ENCODE peak calls at places on chromosome 1, in four cellular contexts. M is stomach, D is GM13977, P is spleen. S is an unnamed sample.

GRCh38 chr1:43034195-43034658 is 75.6 kb upstream of the SLC2A1 start:
- DNase-seq in M (no peak), D (no peak), P (no peak), S (no peak)

GRCh38 chr1:25676488-25676887 is 59.9 kb downstream of the MAN1C1 start:
- DNase-seq in M (peak; percentile 40), D (no peak), P (peak; percentile 58), S (peak; percentile 25)

GRCh38 chr1:2381741-2382620 is 9.4 kb downstream of the MORN1 start:
- DNase-seq in M (peak; percentile 83), D (peak; percentile 93), P (peak; percentile 95), S (peak; percentile 97)

GRCh38 chr1:23370744-23371710 is 1.4 kb upstream of the ZNF436 start:
- DNase-seq in M (no peak), D (no peak), P (no peak), S (no peak)

GRCh38 chr1:49036700-49037099 is 260.0 kb upstream of the BEND5 start:
- DNase-seq in M (no peak), D (no peak), P (no peak), S (no peak)

GRCh38 chr1:54416435-54416834 is 10.2 kb upstream of the SSBP3 start:
- DNase-seq in M (no peak), D (no peak), P (no peak), S (no peak)

GRCh38 chr1:183094376-183094775 is 71.2 kb downstream of the LAMC1 start:
- DNase-seq in M (no peak), D (no peak), P (no peak), S (no peak)

GRCh38 chr1:30856260-30856790 is 52.2 kb downstream of the SDC3 start:
- DNase-seq in M (peak; percentile 27), D (no peak), P (no peak), S (peak; percentile 68)

DNA sequence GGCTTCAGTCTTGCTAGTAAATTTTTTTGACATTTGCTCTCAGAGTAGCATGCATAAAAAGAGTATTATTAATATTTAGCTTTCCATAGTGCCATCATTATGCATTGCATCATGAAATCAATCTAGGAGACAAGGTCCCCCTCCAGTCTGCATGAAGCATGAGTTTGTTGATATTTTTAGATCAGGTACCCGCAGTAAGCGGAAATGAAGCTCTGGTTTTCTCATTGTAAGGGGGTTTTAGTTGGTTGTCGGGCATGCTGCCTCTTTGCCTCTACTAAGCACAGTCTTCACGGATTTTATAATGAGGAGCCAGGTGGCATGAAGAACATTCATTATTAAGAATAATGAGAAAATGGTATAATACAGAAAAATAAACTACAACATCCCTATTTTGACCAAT is 12.6 kb upstream of the PRDM2 start:
- DNase-seq in M (no peak), D (no peak), P (no peak), S (no peak)
- TF ChIP-seq CTCF in M (no peak), D (no peak), P (no peak), S (no peak)

GRCh38 chr1:226397955-226398636 is 9.8 kb downstream of the PARP1 start:
- DNase-seq in M (no peak), D (no peak), P (no peak), S (no peak)
- TF ChIP-seq CTCF in M (no peak), D (no peak), P (no peak), S (no peak)

GRCh38 chr1:117809764-117810163 is 119.7 kb downstream of the GDAP2 start:
- DNase-seq in M (no peak), D (no peak), P (no peak), S (no peak)
- TF ChIP-seq CTCF in M (no peak), D (no peak), P (no peak), S (peak; percentile 45)

GRCh38 chr1:245800901-245801605 is 646.3 kb downstream of the KIF26B start:
- DNase-seq in M (no peak), D (no peak), P (no peak), S (no peak)

GRCh38 chr1:245803666-245804037 is 648.9 kb downstream of the KIF26B start:
- DNase-seq in M (no peak), D (no peak), P (no peak), S (no peak)

GRCh38 chr1:245805503-245805902 is 650.7 kb downstream of the KIF26B start:
- DNase-seq in M (no peak), D (no peak), P (no peak), S (no peak)

GRCh38 chr1:245804696-245805095 is 649.9 kb downstream of the KIF26B start:
- DNase-seq in M (no peak), D (no peak), P (no peak), S (no peak)

GRCh38 chr1:245802941-245803665 is 648.3 kb downstream of the KIF26B start:
- DNase-seq in M (no peak), D (no peak), P (no peak), S (no peak)
- TF ChIP-seq CTCF in M (no peak), D (no peak), P (no peak), S (no peak)

GRCh38 chr1:92486251-92487077 is at the start of gene GFI1:
- DNase-seq in M (peak; percentile 41), D (peak; percentile 70), P (peak; percentile 91), S (no peak)

GRCh38 chr1:92487078-92487605 is 417 bp upstream of the GFI1 start:
- DNase-seq in M (no peak), D (no peak), P (no peak), S (no peak)

GRCh38 chr1:92484472-92485373 is 2.0 kb downstream of the GFI1 start:
- DNase-seq in M (peak; percentile 48), D (peak; percentile 69), P (peak; percentile 90), S (no peak)

GRCh38 chr1:92484171-92484471 is 2.6 kb downstream of the GFI1 start:
- DNase-seq in M (no peak), D (no peak), P (peak; percentile 78), S (no peak)

DNA sequence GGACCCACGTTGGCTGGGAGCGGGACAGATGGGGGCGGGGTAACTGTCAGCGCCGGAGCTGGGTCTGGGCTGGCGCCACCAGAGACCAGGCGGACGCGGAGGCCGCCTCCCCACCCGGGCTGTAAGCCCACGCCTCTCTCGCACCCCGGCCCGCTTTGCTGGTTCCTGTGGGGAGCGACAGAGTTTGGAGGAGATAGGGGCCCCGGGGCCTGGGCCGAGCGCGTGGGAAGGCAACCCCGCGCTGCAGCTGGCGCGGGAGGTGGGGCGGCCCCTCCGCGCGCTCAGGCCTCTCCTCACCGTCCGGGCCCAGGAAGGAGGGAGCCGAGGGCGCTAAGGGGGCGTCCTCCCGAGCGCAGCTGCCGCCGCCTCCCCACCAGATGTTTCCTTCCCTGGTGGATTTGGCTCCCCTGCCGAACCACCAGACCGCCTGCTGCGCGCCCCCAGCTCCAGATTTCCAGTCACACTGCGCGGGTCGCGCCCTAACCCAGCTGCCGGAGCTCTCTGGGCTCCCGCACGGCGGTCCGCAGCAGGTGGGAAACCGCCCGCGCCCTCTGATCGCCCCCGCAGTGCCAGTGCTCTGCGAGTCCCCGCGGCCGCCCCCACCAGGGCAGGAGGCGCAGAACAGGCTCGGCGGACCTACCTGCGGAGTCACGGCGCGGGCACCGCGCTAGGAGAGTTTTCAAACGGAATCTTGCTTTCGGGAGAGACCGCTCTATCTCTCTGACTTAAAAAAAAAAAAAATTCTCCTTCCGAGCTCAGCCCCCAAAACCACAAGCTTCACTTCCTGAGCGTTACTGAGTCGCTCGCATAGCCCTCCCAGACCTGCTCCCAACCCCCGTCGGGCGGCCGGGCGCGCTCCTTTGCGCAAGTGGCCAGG is 1.1 kb downstream of the GFI1 start:
- DNase-seq in M (peak; percentile 69), D (peak; percentile 79), P (peak; percentile 96), S (no peak)
- TF ChIP-seq CTCF in M (peak; percentile 18), D (peak; percentile 66), P (peak; percentile 61), S (peak; percentile 57)

DNA sequence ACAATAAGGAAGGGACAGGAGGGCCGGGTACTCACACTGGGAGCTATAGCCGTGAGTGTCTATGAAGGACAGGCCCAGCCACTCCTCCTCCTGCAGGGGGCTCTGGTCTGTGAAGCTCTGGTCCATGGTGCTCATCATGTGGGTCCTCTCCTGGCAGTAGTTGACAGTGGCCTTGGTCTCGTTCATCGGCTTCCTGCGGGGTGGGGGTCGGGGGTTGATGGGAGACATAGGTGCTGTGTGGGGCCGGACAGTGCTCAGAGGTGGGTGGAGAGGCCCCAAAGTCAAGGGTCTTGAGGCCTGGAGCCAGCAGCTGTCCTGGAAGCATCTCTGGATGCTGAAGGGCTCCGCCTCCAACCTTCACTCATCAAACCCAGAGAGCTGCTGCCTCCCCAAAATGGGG is 260.4 kb downstream of the PTPRU start:
- DNase-seq in M (no peak), D (no peak), P (peak; percentile 52), S (no peak)
- TF ChIP-seq CTCF in M (no peak), D (no peak), P (no peak), S (no peak)

GRCh38 chr1:234780531-234781162 is 170.7 kb upstream of the IRF2BP2 start:
- DNase-seq in M (no peak), D (no peak), P (peak; percentile 80), S (peak; percentile 98)

GRCh38 chr1:234778215-234779159 is 168.5 kb upstream of the IRF2BP2 start:
- DNase-seq in M (no peak), D (peak; percentile 31), P (peak; percentile 83), S (peak; percentile 97)

GRCh38 chr1:234781241-234782056 is 171.5 kb upstream of the IRF2BP2 start:
- DNase-seq in M (no peak), D (no peak), P (no peak), S (no peak)

GRCh38 chr1:234779160-234779538 is 169.2 kb upstream of the IRF2BP2 start:
- DNase-seq in M (no peak), D (no peak), P (peak; percentile 81), S (peak; percentile 97)

GRCh38 chr1:234780112-234780511 is 170.1 kb upstream of the IRF2BP2 start:
- DNase-seq in M (no peak), D (no peak), P (no peak), S (no peak)
- TF ChIP-seq CTCF in M (no peak), D (no peak), P (no peak), S (no peak)

GRCh38 chr1:79681382-79681781 is 674.9 kb upstream of the ADGRL4 start:
- DNase-seq in M (no peak), D (no peak), P (no peak), S (no peak)
- TF ChIP-seq CTCF in M (no peak), D (no peak), P (no peak), S (no peak)

S was measured in chondrocyte.